ENCODE peak calls at places on chromosome 14, in four cellular contexts. I is GM23248; E is coronary artery; T is CD8-positive, alpha-beta T cell. Z is an unnamed sample.

GRCh38 chr14:77612011-77612620 is 4.3 kb downstream of the SPTLC2 start:
- DNase-seq in I (peak), E (no peak), T (no peak), Z (no peak)

GRCh38 chr14:64998455-64998931 is 11.8 kb downstream of the FNTB start:
- DNase-seq in I (peak), E (no peak), T (no peak), Z (no peak)

GRCh38 chr14:55430024-55430690 is 10.3 kb downstream of the TBPL2 start:
- DNase-seq in I (peak), E (no peak), T (peak), Z (peak)

GRCh38 chr14:54050759-54051158 is 94.1 kb upstream of the BMP4 start:
- DNase-seq in I (no peak), E (no peak), T (no peak), Z (no peak)

GRCh38 chr14:102454711-102455110 is 54.9 kb downstream of the ANKRD9 start:
- DNase-seq in I (no peak), E (no peak), T (no peak), Z (no peak)

GRCh38 chr14:46580941-46581671 is 70.5 kb downstream of the RPL10L start:
- DNase-seq in I (peak), E (no peak), T (no peak), Z (peak)

GRCh38 chr14:104871145-104871655 is 6.1 kb downstream of the CEP170B start:
- DNase-seq in I (no peak), E (no peak), T (no peak), Z (no peak)

GRCh38 chr14:54502602-54503001 is 7.1 kb upstream of the CGRRF1 start:
- DNase-seq in I (peak), E (no peak), T (no peak), Z (no peak)

GRCh38 chr14:74531467-74531866 is 37.9 kb downstream of the ISCA2 start:
- DNase-seq in I (peak), E (no peak), T (no peak), Z (peak)

GRCh38 chr14:98173291-98173690 is 1098.7 kb downstream of the BCL11B start:
- DNase-seq in I (no peak), E (no peak), T (peak), Z (no peak)

GRCh38 chr14:101470266-101470665 is 91.0 kb upstream of the DIO3 start:
- DNase-seq in I (no peak), E (peak), T (no peak), Z (no peak)

GRCh38 chr14:69154779-69155178 is 1.9 kb upstream of the DCAF5 start:
- DNase-seq in I (peak), E (no peak), T (peak), Z (no peak)

GRCh38 chr14:59339526-59339925 is 125.7 kb downstream of the GPR135 start:
- DNase-seq in I (no peak), E (no peak), T (no peak), Z (no peak)

GRCh38 chr14:72558721-72559120 is 335.2 kb downstream of the DPF3 start:
- DNase-seq in I (peak), E (no peak), T (no peak), Z (no peak)

GRCh38 chr14:95500772-95501401 is 15.6 kb downstream of the SYNE3 start:
- DNase-seq in I (peak), E (no peak), T (no peak), Z (no peak)

DNA sequence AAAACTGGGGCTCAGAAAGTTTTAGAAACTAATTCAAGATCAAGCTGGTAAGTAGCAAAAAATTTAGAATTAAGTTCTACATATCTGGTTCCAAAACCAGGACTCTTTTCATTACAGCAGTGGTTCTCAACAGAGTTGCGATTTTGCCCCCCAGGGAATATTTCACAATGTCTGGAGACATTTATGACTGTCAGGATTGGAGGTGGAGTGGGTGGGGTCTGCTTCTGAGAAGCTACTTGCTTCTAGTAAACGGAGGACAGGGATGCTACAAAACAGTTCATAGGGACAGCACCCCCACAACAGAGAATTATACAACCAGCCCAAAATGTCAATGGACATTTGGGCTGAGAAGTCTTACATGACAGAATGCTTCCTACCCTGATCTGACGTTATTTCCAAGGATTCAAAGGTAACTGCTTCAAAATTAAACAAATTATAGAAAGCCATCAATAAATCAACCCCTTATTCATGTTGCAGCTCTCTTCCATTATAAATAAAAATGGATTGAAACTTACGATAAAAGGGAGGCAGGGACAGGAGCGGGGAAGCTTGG is 728 bp upstream of the SPATA7 start:
- DNase-seq in I (peak), E (no peak), T (no peak), Z (peak)
- H3K27ac ChIP-seq in I (peak), E (peak), T (peak), Z (no peak)

GRCh38 chr14:23353433-23353780 is 720 bp upstream of the SLC22A17 start:
- DNase-seq in I (no peak), E (no peak), T (no peak), Z (no peak)
- H3K4me3 ChIP-seq in I (no peak), E (no peak), T (no peak), Z (no peak)

GRCh38 chr14:34978444-34978843 is 4.3 kb upstream of the SRP54 start:
- DNase-seq in I (no peak), E (no peak), T (no peak), Z (no peak)
- H3K27ac ChIP-seq in I (no peak), E (no peak), T (no peak), Z (no peak)

GRCh38 chr14:24678801-24679247 is 44.8 kb upstream of the GZMB start:
- DNase-seq in I (peak), E (peak), T (peak), Z (peak)
- H3K4me3 ChIP-seq in I (peak), E (peak), T (peak), Z (no peak)

GRCh38 chr14:21385170-21385904 is 1.5 kb upstream of the SUPT16H start:
- DNase-seq in I (no peak), E (no peak), T (no peak), Z (peak)
- H3K27ac ChIP-seq in I (peak), E (peak), T (no peak), Z (no peak)

Z was measured in SJCRH30.